ENCODE peak calls at places on chromosomes 7 and 10, in five cellular contexts. Z is transverse colon, P is HCT116, M is GM12878, J is A549. I is an unnamed sample.

GRCh38 chr10:70729763-70730357 is 55.3 kb downstream of the TBATA start:
- DNase-seq in J (no peak), P (no peak), M (no peak), Z (peak), I (peak)

GRCh38 chr10:23341004-23341403 is 3.6 kb downstream of the C10orf67 start:
- DNase-seq in M (no peak), J (no peak), Z (no peak), P (no peak), I (no peak)

GRCh38 chr10:21068025-21068656 is 171.0 kb upstream of the NEBL start:
- DNase-seq in J (no peak), P (no peak), M (no peak), Z (no peak), I (no peak)

GRCh38 chr7:40008218-40008815 is 58.3 kb downstream of the CDK13 start:
- DNase-seq in M (no peak), Z (no peak), P (no peak), J (peak), I (no peak)

GRCh38 chr7:84738583-84739150 is 448.2 kb downstream of the SEMA3D start:
- DNase-seq in J (no peak), P (no peak), Z (no peak), M (no peak), I (no peak)

GRCh38 chr10:80292607-80293239 is 3.3 kb upstream of the MAT1A start:
- DNase-seq in J (no peak), Z (no peak), M (no peak), P (no peak), I (no peak)

GRCh38 chr7:1918881-1919525 is 248.9 kb downstream of the ELFN1 start:
- DNase-seq in M (no peak), Z (no peak), P (no peak), J (no peak), I (no peak)

GRCh38 chr7:86598311-86598710 is 45.4 kb upstream of the GRM3 start:
- DNase-seq in M (no peak), J (peak), P (no peak), Z (no peak), I (peak)

GRCh38 chr10:97355571-97355975 is 21.0 kb upstream of the FRAT2 start:
- DNase-seq in M (no peak), J (no peak), Z (peak), P (no peak), I (peak)

GRCh38 chr10:103616705-103617361 is 123.3 kb downstream of the NEURL1 start:
- DNase-seq in J (no peak), M (no peak), Z (peak), P (no peak), I (peak)

GRCh38 chr10:78875331-78875877 is 193.4 kb upstream of the ZMIZ1 start:
- DNase-seq in Z (no peak), P (no peak), M (no peak), J (no peak), I (no peak)

GRCh38 chr7:136056827-136057226 is 79.7 kb upstream of the MTPN start:
- DNase-seq in J (no peak), Z (no peak), P (no peak), M (no peak), I (no peak)

GRCh38 chr7:135768990-135769389 is 20.4 kb upstream of the FAM180A start:
- DNase-seq in M (no peak), Z (no peak), P (no peak), J (no peak), I (peak)

GRCh38 chr10:72784551-72785421 is 92.8 kb downstream of the MCU start:
- DNase-seq in J (peak), P (peak), Z (peak), M (no peak), I (peak)

GRCh38 chr7:47621347-47621746 is 39.4 kb upstream of the TNS3 start:
- DNase-seq in M (no peak), P (no peak), J (no peak), Z (no peak), I (no peak)

GRCh38 chr7:30694774-30695721 is 12.8 kb upstream of the CRHR2 start:
- DNase-seq in Z (no peak), P (no peak), M (no peak), J (no peak), I (no peak)

GRCh38 chr10:91537614-91538383 is 95.1 kb downstream of the PPP1R3C start:
- DNase-seq in M (no peak), Z (no peak), P (no peak), J (no peak), I (no peak)

GRCh38 chr7:103011650-103012049 is 62.9 kb downstream of the FBXL13 start:
- DNase-seq in Z (no peak), M (no peak), P (no peak), J (no peak), I (no peak)

GRCh38 chr7:130560972-130561371 is 69.1 kb downstream of the MEST start:
- DNase-seq in P (peak), M (peak), Z (no peak), J (peak), I (peak)

GRCh38 chr7:80661729-80662128 is 23.3 kb downstream of the CD36 start:
- DNase-seq in Z (no peak), J (peak), M (no peak), P (no peak), I (no peak)

GRCh38 chr10:67978749-67979148 is 94.3 kb downstream of the SIRT1 start:
- DNase-seq in Z (no peak), P (no peak), J (no peak), M (no peak), I (no peak)

GRCh38 chr10:88848499-88848898 is 3.1 kb downstream of the ANKRD22 start:
- DNase-seq in Z (no peak), J (peak), M (no peak), P (peak), I (no peak)

GRCh38 chr10:85645097-85645496 is 721.5 kb downstream of the GRID1 start:
- DNase-seq in J (no peak), P (no peak), M (no peak), Z (no peak), I (no peak)

DNA sequence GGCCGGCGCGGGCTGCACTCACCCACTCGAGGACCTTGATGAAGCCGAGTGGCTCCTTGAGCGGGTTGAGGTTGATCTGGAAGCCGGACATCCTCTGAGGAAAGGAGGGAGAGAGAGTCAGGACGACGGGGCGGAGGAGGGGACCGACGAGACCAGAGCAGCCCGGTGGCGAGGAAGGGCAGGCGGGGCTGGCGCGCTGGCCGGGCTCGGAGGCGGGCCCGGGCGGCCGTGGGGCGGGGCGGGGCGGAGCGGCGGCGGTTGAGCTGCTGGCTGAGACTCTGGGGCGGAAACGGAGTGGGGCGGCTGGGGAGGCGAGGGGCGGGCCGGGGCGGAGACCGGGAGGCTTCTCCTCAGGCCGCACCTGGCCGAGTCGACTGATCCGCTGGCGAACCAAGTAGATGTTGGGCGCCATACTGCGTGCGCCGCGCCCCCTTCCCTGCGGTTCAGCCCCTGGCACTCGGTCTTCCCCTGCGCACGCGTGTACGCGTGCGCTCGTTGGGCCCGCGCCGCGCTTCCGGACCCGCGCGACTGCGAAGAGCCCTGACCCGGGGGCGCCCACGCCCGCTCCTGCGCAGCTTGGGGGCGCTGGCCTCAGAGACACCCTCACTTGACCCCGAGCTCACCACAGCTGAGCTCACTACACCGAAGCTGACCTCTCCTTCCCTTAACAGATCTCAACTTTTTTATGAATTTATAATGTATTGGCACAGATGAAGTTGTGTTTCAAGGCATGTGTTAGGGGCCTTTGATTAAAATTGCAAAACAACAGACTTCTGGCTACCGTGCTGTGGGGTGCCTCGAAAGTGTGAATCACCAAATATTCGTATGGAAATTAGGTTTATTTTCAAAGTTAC is at the start of gene SYPL1:
- DNase-seq in Z (peak), J (peak), M (peak), P (peak), I (peak)
- TF ChIP-seq POLR2A in Z (peak), J (peak), M (peak), P (no peak), I (peak)

GRCh38 chr7:139775829-139776266 is 1.9 kb downstream of the HIPK2 start:
- DNase-seq in M (peak), P (peak), J (peak), Z (peak), I (peak)
- TF ChIP-seq POLR2A in M (peak), P (no peak), J (no peak), Z (peak), I (peak)

DNA sequence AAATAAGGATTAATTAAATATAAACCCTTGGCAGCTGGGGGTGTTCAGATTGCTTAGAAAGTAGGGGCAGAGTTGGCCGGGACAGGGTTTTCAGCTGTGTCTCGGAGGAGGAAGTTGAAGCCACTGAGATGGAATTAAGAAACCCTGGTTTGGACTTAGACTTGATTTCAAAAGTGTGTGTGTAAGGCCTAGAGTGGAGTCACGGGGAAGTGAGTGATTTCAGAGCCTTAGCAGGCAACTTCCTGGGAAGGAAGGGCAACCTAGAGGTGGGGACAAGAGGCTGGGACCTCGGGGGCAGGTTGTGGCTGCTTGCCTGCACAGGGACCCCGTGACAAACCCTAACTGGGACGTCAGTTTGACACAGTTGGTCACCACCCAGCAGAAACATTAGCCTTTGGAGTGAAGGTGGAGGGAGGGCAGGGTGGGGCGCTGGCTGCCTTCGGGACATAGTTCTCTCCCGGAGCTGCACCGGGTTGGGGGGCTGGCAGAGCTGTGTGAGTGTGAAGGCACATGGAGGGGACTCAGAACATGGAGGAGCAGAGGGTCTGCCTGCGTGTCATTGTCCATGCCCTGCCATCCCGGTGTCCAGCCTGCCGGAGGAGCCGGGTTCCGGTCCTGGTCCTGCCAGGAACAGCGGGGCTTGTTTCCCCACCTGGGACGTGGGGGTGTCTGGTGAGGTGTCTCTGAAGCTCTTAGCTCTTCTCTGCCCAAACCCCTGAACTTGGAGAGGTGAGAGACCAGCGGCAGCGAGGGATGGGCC is 1.8 kb downstream of the BRI3 start:
- DNase-seq in J (no peak), Z (peak), P (no peak), M (no peak), I (peak)
- TF ChIP-seq POLR2A in J (no peak), Z (peak), P (no peak), M (no peak), I (peak)

GRCh38 chr10:5094265-5095205 is at the start of gene AKR1C3:
- DNase-seq in Z (no peak), M (no peak), P (peak), J (peak), I (peak)
- TF ChIP-seq POLR2A in Z (peak), M (no peak), P (no peak), J (peak), I (no peak)

GRCh38 chr10:50291261-50291850 is 40.0 kb upstream of the ASAH2 start:
- DNase-seq in Z (no peak), P (no peak), J (no peak), M (no peak), I (no peak)
- TF ChIP-seq POLR2A in Z (no peak), P (no peak), J (no peak), M (no peak), I (no peak)

GRCh38 chr7:101245147-101245668 is 327 bp upstream of the FIS1 start:
- DNase-seq in P (no peak), M (no peak), J (no peak), Z (no peak), I (no peak)
- TF ChIP-seq POLR2A in P (peak), M (no peak), J (peak), Z (no peak), I (peak)

GRCh38 chr10:27153325-27153724 is 859 bp downstream of the YME1L1 start:
- DNase-seq in M (no peak), Z (no peak), P (no peak), J (no peak), I (no peak)

GRCh38 chr10:27152687-27153086 is 1.5 kb downstream of the YME1L1 start:
- DNase-seq in Z (no peak), P (no peak), J (no peak), M (no peak), I (no peak)

GRCh38 chr10:27153855-27154198 is 357 bp downstream of the YME1L1 start:
- DNase-seq in J (peak), P (no peak), M (no peak), Z (no peak), I (no peak)

GRCh38 chr10:27157150-27157549 is 2.0 kb downstream of the MASTL start:
- DNase-seq in Z (no peak), J (peak), P (no peak), M (no peak), I (no peak)

GRCh38 chr10:27155073-27155754 is at the start of gene MASTL:
- DNase-seq in J (peak), P (peak), M (peak), Z (peak), I (peak)
- TF ChIP-seq POLR2A in J (peak), P (peak), M (peak), Z (peak), I (peak)

I was measured in body of pancreas.